ENCODE peak calls at places on chromosome 9, in five cellular contexts. P is PC-9, I is adrenal gland, Q is neural progenitor cell, W is brain microvascular endothelial cell. Z is an unnamed sample.

GRCh38 chr9:86069206-86069869 is 30.0 kb downstream of the GOLM1 start:
- DNase-seq in P (no peak), I (no peak), Q (peak; percentile 20), W (no peak), Z (no peak)

GRCh38 chr9:90526386-90526785 is 116.2 kb downstream of the DIRAS2 start:
- DNase-seq in P (no peak), I (no peak), Q (no peak), W (no peak), Z (no peak)

GRCh38 chr9:84163227-84163626 is 177.3 kb downstream of the SLC28A3 start:
- DNase-seq in P (no peak), I (no peak), Q (no peak), W (no peak), Z (no peak)

GRCh38 chr9:136845465-136846261 is 3.4 kb downstream of the AJM1 start:
- DNase-seq in P (no peak), I (no peak), Q (no peak), W (no peak), Z (no peak)

GRCh38 chr9:36935332-36935731 is 98.7 kb downstream of the PAX5 start:
- DNase-seq in P (no peak), I (no peak), Q (no peak), W (no peak), Z (no peak)

GRCh38 chr9:35570709-35571108 is 34.4 kb upstream of the TESK1 start:
- DNase-seq in P (no peak), I (no peak), Q (no peak), W (no peak), Z (no peak)

GRCh38 chr9:131530546-131530929 is 525 bp downstream of the UCK1 start:
- DNase-seq in P (peak; percentile 45), I (peak; percentile 46), Q (peak; percentile 75), W (peak; percentile 14), Z (peak; percentile 44)

GRCh38 chr9:114278881-114279570 is 43.9 kb upstream of the ORM1 start:
- DNase-seq in P (peak; percentile 78), I (no peak), Q (no peak), W (peak; percentile 69), Z (peak; percentile 83)

GRCh38 chr9:114958021-114958846 is 27.8 kb upstream of the TNFSF8 start:
- DNase-seq in P (no peak), I (peak; percentile 57), Q (no peak), W (no peak), Z (peak; percentile 77)

GRCh38 chr9:124771867-124772621 is 933 bp upstream of the NR6A1 start:
- DNase-seq in P (peak; percentile 87), I (peak; percentile 66), Q (peak; percentile 93), W (peak; percentile 36), Z (no peak)

GRCh38 chr9:89422151-89422918 is 75.6 kb downstream of the SEMA4D start:
- DNase-seq in P (no peak), I (no peak), Q (no peak), W (peak; percentile 43), Z (no peak)

GRCh38 chr9:92723299-92723625 is 41.4 kb downstream of the BICD2 start:
- DNase-seq in P (no peak), I (no peak), Q (no peak), W (no peak), Z (no peak)

GRCh38 chr9:122228906-122229837 is at the start of gene LHX6:
- DNase-seq in P (no peak), I (peak; percentile 45), Q (peak; percentile 61), W (peak; percentile 15), Z (no peak)
- H3K27me3 ChIP-seq in P (peaks cover 38% of the 10 kb centered on the region), I (peaks cover 73% of the 10 kb centered on the region), Q (peaks cover 100% of the 10 kb centered on the region), W (peaks cover 67% of the 10 kb centered on the region), Z (no peaks in the 10 kb centered on the region)

DNA sequence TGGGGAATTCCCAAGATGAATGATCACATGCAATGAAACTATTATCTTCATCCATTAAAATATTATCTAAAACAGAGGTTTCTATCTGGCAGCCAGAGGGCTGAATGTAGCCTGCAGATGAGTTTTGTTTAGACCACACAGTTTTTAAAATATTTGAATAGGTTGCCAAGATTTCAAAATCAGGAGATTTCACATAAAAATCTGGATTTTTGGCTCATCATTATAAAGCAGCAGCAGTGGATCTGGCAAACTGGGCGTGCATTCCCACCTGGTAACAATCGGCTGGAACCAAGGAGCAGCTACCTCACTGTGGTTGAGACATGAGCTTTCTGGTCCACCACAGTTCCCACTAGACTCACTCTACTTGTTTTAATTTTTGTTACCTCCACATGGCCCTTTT is 155.1 kb downstream of the BNC2 start:
- DNase-seq in P (no peak), I (no peak), Q (no peak), W (no peak), Z (no peak)
- H3K27me3 ChIP-seq in P (no peaks in the 10 kb centered on the region), I (no peaks in the 10 kb centered on the region), Q (no peaks in the 10 kb centered on the region), W (no peaks in the 10 kb centered on the region), Z (no peaks in the 10 kb centered on the region)

GRCh38 chr9:133603165-133603927 is 5.8 kb downstream of the FAM163B start:
- DNase-seq in P (no peak), I (no peak), Q (peak; percentile 54), W (no peak), Z (no peak)
- H3K27me3 ChIP-seq in P (peaks cover 97% of the 10 kb centered on the region), I (peaks cover 7% of the 10 kb centered on the region), Q (peaks cover 25% of the 10 kb centered on the region), W (peaks cover 15% of the 10 kb centered on the region), Z (peaks cover 75% of the 10 kb centered on the region)

GRCh38 chr9:121478816-121479676 is 20.6 kb downstream of the GGTA1 start:
- DNase-seq in P (no peak), I (peak; percentile 40), Q (peak; percentile 15), W (no peak), Z (peak; percentile 74)

GRCh38 chr9:121473229-121473628 is 26.4 kb downstream of the GGTA1 start:
- DNase-seq in P (no peak), I (no peak), Q (no peak), W (no peak), Z (peak; percentile 79)

GRCh38 chr9:121472361-121472910 is 27.2 kb downstream of the GGTA1 start:
- DNase-seq in P (no peak), I (no peak), Q (no peak), W (no peak), Z (no peak)

GRCh38 chr9:121476156-121476555 is 23.5 kb downstream of the GGTA1 start:
- DNase-seq in P (no peak), I (no peak), Q (no peak), W (no peak), Z (peak; percentile 85)

GRCh38 chr9:121474225-121474947 is 25.3 kb downstream of the GGTA1 start:
- DNase-seq in P (peak; percentile 64), I (no peak), Q (no peak), W (no peak), Z (no peak)
- H3K27me3 ChIP-seq in P (peaks cover 65% of the 10 kb centered on the region), I (no peaks in the 10 kb centered on the region), Q (no peaks in the 10 kb centered on the region), W (peaks cover 45% of the 10 kb centered on the region), Z (no peaks in the 10 kb centered on the region)

GRCh38 chr9:88143179-88143578 is 4.9 kb upstream of the SPATA31C2 start:
- DNase-seq in P (no peak), I (no peak), Q (no peak), W (no peak), Z (no peak)
- H3K27me3 ChIP-seq in P (no peaks in the 10 kb centered on the region), I (no peaks in the 10 kb centered on the region), Q (no peaks in the 10 kb centered on the region), W (no peaks in the 10 kb centered on the region), Z (peaks cover 3% of the 10 kb centered on the region)

DNA sequence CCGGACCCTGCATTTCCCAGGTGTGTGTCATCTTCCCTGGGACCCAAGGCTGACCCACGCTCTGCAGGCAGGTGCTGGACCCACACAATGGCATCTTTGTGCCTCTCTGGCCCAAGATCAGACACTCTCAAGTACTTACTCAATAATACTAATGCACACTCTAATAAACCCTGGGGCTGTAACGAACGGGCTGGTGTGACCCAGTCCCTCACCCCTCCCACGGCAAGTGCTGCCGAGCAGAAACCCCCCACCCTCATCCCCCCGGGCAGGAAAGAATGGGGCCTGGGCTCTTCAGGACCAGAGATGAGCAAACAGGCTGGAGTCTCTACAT is 1.1 kb upstream of the OBP2B start:
- DNase-seq in P (no peak), I (no peak), Q (no peak), W (no peak), Z (no peak)
- H3K27me3 ChIP-seq in P (peaks cover 14% of the 10 kb centered on the region), I (no peaks in the 10 kb centered on the region), Q (peaks cover 74% of the 10 kb centered on the region), W (no peaks in the 10 kb centered on the region), Z (no peaks in the 10 kb centered on the region)